ENCODE peak calls at places on chromosome 12, in nine cellular contexts. K is cardiac muscle cell; L is coronary artery; F is NCI-H460; C is colonic mucosa; O is astrocyte of the cerebellum; Y is AG09319; Q is stimulated activated CD4-positive, alpha-beta T cell treated with anti-CD3 and anti-CD28 coated beads, Interleukin-15, amount 100 ng/mL, for 24 hours; D is nephron progenitor cell. V is an unnamed sample.

GRCh38 chr12:32116897-32117296 is 10.2 kb downstream of the BICD1 start:
- DNase-seq in K (no peak), L (no peak), F (no peak), C (no peak), O (no peak), Y (no peak), Q (no peak), D (no peak), V (no peak)

GRCh38 chr12:101839324-101840283 is 8.8 kb upstream of the GNPTAB start:
- DNase-seq in K (peak), L (no peak), F (peak), C (peak), O (peak), Y (peak), Q (peak), D (peak), V (peak)

GRCh38 chr12:94458882-94459772 is 540 bp downstream of the CEP83 start:
- DNase-seq in K (peak), L (no peak), F (no peak), C (no peak), O (peak), Y (no peak), Q (no peak), D (no peak), V (no peak)

GRCh38 chr12:70774055-70774454 is 136.8 kb upstream of the PTPRB start:
- DNase-seq in K (no peak), L (no peak), F (no peak), C (no peak), O (no peak), Y (no peak), Q (no peak), D (no peak), V (peak)

GRCh38 chr12:54379401-54380201 is 4.9 kb downstream of the ZNF385A start:
- DNase-seq in K (peak), L (peak), F (peak), C (peak), O (peak), Y (peak), Q (peak), D (peak), V (peak)

GRCh38 chr12:131618303-131618658 is 92.6 kb upstream of the SFSWAP start:
- DNase-seq in K (peak), L (no peak), F (peak), C (no peak), O (no peak), Y (no peak), Q (no peak), D (peak), V (peak)

GRCh38 chr12:89707992-89708792 is 446 bp downstream of the ATP2B1 start:
- DNase-seq in K (no peak), L (peak), F (no peak), C (peak), O (no peak), Y (no peak), Q (peak), D (peak), V (peak)

GRCh38 chr12:116319316-116319715 is 41.8 kb upstream of the MED13L start:
- DNase-seq in K (no peak), L (no peak), F (no peak), C (no peak), O (peak), Y (no peak), Q (no peak), D (no peak), V (no peak)

GRCh38 chr12:51262758-51263177 is 7.4 kb downstream of the SMAGP start:
- DNase-seq in K (peak), L (no peak), F (peak), C (peak), O (no peak), Y (peak), Q (peak), D (peak), V (peak)

GRCh38 chr12:43692064-43692463 is 66.5 kb downstream of the PUS7L start:
- DNase-seq in K (no peak), L (no peak), F (no peak), C (no peak), O (peak), Y (no peak), Q (no peak), D (no peak), V (no peak)